ENCODE peak calls at places on chromosomes 6 and 20, in seven cellular contexts. O is GM20000; D is heart left ventricle; J is mucosa of gallbladder; Z is hypothalamus; Q is stimulated activated naive CD8-positive, alpha-beta T cell treated with anti-CD3 and anti-CD28 coated beads, Interleukin-15, amount 100 ng/mL, for 72 hours; U is adipocyte. F is an unnamed sample.

GRCh38 chr20:33702861-33703260 is 16.7 kb upstream of the E2F1 start:
- DNase-seq in O (no peak), D (peak), J (no peak), Z (no peak), Q (no peak), U (no peak), F (no peak)

GRCh38 chr20:39473533-39473932 is 511.4 kb downstream of the DHX35 start:
- DNase-seq in O (no peak), D (no peak), J (no peak), Z (no peak), Q (no peak), U (no peak), F (no peak)

GRCh38 chr20:43755390-43755789 is 28.6 kb upstream of the GTSF1L start:
- DNase-seq in O (no peak), D (no peak), J (no peak), Z (no peak), Q (no peak), U (no peak), F (no peak)

GRCh38 chr6:70668499-70668812 is 773 bp downstream of the SMAP1 start:
- DNase-seq in O (peak), D (no peak), J (no peak), Z (no peak), Q (no peak), U (peak), F (peak)

GRCh38 chr6:91697010-91697694 is 1110.3 kb upstream of the MAP3K7 start:
- DNase-seq in O (no peak), D (no peak), J (no peak), Z (no peak), Q (no peak), U (no peak), F (no peak)

GRCh38 chr6:142357879-142358278 is 56.1 kb downstream of the ADGRG6 start:
- DNase-seq in O (no peak), D (no peak), J (no peak), Z (no peak), Q (no peak), U (no peak), F (no peak)

GRCh38 chr6:51112731-51113130 is 294.1 kb downstream of the TFAP2B start:
- DNase-seq in O (no peak), D (no peak), J (no peak), Z (no peak), Q (no peak), U (no peak), F (no peak)

GRCh38 chr20:57476641-57477461 is 48.1 kb downstream of the CTCFL start:
- DNase-seq in O (no peak), D (no peak), J (no peak), Z (no peak), Q (no peak), U (no peak), F (no peak)

GRCh38 chr20:51341581-51341980 is 200.9 kb downstream of the NFATC2 start:
- DNase-seq in O (no peak), D (no peak), J (no peak), Z (no peak), Q (no peak), U (no peak), F (no peak)

F was measured in T-cell.